ENCODE peak calls at places on chromosomes 5 and 9, in six cellular contexts. One of them, this sample, is unnamed.

GRCh38 chr9:87816041-87816440 is 66.6 kb upstream of the SPATA31E1 start:
- DNase-seq in NB4: no peak
- DNase-seq in CD4-positive, alpha-beta memory T cell: no peak
- DNase-seq in tibial artery: peak
- DNase-seq in psoas muscle: no peak
- DNase-seq in epithelial cell of esophagus: peak
- DNase-seq in this sample: no peak

GRCh38 chr9:99511723-99512122 is 289.6 kb downstream of the SEC61B start:
- DNase-seq in NB4: no peak
- DNase-seq in CD4-positive, alpha-beta memory T cell: no peak
- DNase-seq in tibial artery: no peak
- DNase-seq in psoas muscle: no peak
- DNase-seq in epithelial cell of esophagus: no peak
- DNase-seq in this sample: no peak

GRCh38 chr9:88889386-88889785 is 101.9 kb upstream of the S1PR3 start:
- DNase-seq in NB4: no peak
- DNase-seq in CD4-positive, alpha-beta memory T cell: no peak
- DNase-seq in tibial artery: no peak
- DNase-seq in psoas muscle: no peak
- DNase-seq in epithelial cell of esophagus: no peak
- DNase-seq in this sample: no peak

GRCh38 chr9:112009656-112010055 is 113.0 kb downstream of the UGCG start:
- DNase-seq in NB4: peak
- DNase-seq in CD4-positive, alpha-beta memory T cell: no peak
- DNase-seq in tibial artery: no peak
- DNase-seq in psoas muscle: no peak
- DNase-seq in epithelial cell of esophagus: peak
- DNase-seq in this sample: no peak

GRCh38 chr5:113166710-113167366 is 190.2 kb downstream of the DCP2 start:
- DNase-seq in NB4: no peak
- DNase-seq in CD4-positive, alpha-beta memory T cell: no peak
- DNase-seq in tibial artery: no peak
- DNase-seq in psoas muscle: no peak
- DNase-seq in epithelial cell of esophagus: peak
- DNase-seq in this sample: no peak

GRCh38 chr5:168782172-168782571 is 203.0 kb upstream of the PANK3 start:
- DNase-seq in NB4: no peak
- DNase-seq in CD4-positive, alpha-beta memory T cell: no peak
- DNase-seq in tibial artery: no peak
- DNase-seq in psoas muscle: no peak
- DNase-seq in epithelial cell of esophagus: no peak
- DNase-seq in this sample: no peak

GRCh38 chr9:34046784-34047379 is 1.8 kb downstream of the UBAP2 start:
- DNase-seq in NB4: peak
- DNase-seq in CD4-positive, alpha-beta memory T cell: no peak
- DNase-seq in tibial artery: no peak
- DNase-seq in psoas muscle: no peak
- DNase-seq in epithelial cell of esophagus: peak
- DNase-seq in this sample: no peak

GRCh38 chr5:68225188-68225910 is 9.8 kb downstream of the PIK3R1 start:
- DNase-seq in NB4: peak
- DNase-seq in CD4-positive, alpha-beta memory T cell: no peak
- DNase-seq in tibial artery: peak
- DNase-seq in psoas muscle: peak
- DNase-seq in epithelial cell of esophagus: peak
- DNase-seq in this sample: no peak

GRCh38 chr5:53406630-53407316 is 73.7 kb upstream of the FST start:
- DNase-seq in NB4: no peak
- DNase-seq in CD4-positive, alpha-beta memory T cell: no peak
- DNase-seq in tibial artery: no peak
- DNase-seq in psoas muscle: no peak
- DNase-seq in epithelial cell of esophagus: peak
- DNase-seq in this sample: no peak

GRCh38 chr5:78280261-78280660 is 14.2 kb downstream of the AP3B1 start:
- DNase-seq in NB4: no peak
- DNase-seq in CD4-positive, alpha-beta memory T cell: no peak
- DNase-seq in tibial artery: no peak
- DNase-seq in psoas muscle: no peak
- DNase-seq in epithelial cell of esophagus: no peak
- DNase-seq in this sample: no peak
- H3K4me3 ChIP-seq in NB4: no peak
- H3K4me3 ChIP-seq in CD4-positive, alpha-beta memory T cell: no peak
- H3K4me3 ChIP-seq in tibial artery: no peak
- H3K4me3 ChIP-seq in psoas muscle: no peak
- H3K4me3 ChIP-seq in epithelial cell of esophagus: no peak
- H3K4me3 ChIP-seq in this sample: no peak

GRCh38 chr9:19441730-19442129 is 32.9 kb downstream of the ACER2 start:
- DNase-seq in NB4: no peak
- DNase-seq in CD4-positive, alpha-beta memory T cell: peak
- DNase-seq in tibial artery: no peak
- DNase-seq in psoas muscle: no peak
- DNase-seq in epithelial cell of esophagus: no peak
- DNase-seq in this sample: no peak
- H3K4me3 ChIP-seq in NB4: no peak
- H3K4me3 ChIP-seq in CD4-positive, alpha-beta memory T cell: no peak
- H3K4me3 ChIP-seq in tibial artery: no peak
- H3K4me3 ChIP-seq in psoas muscle: no peak
- H3K4me3 ChIP-seq in epithelial cell of esophagus: no peak
- H3K4me3 ChIP-seq in this sample: peak

DNA sequence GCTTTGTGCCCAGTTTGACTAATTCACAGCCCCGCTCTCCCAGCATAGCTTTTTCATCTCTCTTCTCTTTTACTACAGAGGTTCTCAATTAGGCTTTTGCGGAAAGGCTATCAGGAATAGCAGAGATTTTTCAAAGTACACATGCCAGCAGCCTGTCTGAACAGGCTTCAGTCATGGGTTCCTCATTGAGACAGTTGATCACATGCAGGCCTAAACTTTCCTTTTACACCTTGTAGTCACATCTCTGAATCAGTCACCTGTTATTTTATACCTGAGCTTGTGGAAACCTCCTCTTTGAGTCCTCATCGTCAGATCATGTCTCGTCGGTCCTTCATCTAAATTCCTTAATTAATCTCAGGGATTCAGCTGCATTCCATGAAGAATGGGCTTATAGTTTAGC is 140.7 kb downstream of the NPR3 start:
- DNase-seq in NB4: no peak
- DNase-seq in CD4-positive, alpha-beta memory T cell: no peak
- DNase-seq in tibial artery: no peak
- DNase-seq in psoas muscle: no peak
- DNase-seq in epithelial cell of esophagus: peak
- DNase-seq in this sample: no peak
- H3K4me3 ChIP-seq in NB4: no peak
- H3K4me3 ChIP-seq in CD4-positive, alpha-beta memory T cell: no peak
- H3K4me3 ChIP-seq in tibial artery: no peak
- H3K4me3 ChIP-seq in psoas muscle: no peak
- H3K4me3 ChIP-seq in epithelial cell of esophagus: no peak
- H3K4me3 ChIP-seq in this sample: no peak

DNA sequence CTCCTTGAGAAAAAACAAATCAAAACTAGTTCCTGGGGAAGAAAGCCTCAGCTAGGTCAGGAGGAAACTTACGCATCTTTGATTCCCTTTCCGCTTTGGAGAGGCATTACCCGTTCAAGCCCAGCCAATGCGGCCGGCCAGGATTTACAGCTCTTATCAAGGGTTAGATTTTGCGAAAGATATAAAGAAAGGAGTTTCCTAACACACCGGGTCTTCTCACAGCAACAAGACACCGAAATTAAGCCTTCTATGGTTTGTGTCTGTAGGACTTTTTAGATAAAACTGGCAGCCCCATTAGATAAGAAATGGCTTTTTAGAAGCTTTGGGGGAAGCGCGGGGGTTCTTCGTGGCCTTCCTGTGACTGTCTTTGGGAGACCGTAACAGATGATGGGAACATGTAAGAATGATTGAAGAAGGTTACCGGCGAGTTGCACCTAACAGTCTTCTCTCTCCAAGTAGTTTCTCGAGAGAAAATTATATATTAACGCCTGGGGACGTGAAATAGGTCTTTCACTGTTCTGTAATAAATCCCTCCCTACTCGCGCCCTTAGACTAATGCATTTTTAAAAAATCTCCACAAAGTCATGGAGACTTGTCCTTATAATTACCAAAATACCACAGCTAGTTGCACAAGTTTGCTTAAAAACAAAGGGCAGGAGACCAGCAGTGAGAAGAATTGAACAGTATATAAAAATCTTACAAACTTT is 1.3 kb upstream of the ISL1 start:
- DNase-seq in NB4: no peak
- DNase-seq in CD4-positive, alpha-beta memory T cell: no peak
- DNase-seq in tibial artery: no peak
- DNase-seq in psoas muscle: no peak
- DNase-seq in epithelial cell of esophagus: peak
- DNase-seq in this sample: no peak
- H3K4me3 ChIP-seq in NB4: no peak
- H3K4me3 ChIP-seq in CD4-positive, alpha-beta memory T cell: no peak
- H3K4me3 ChIP-seq in tibial artery: no peak
- H3K4me3 ChIP-seq in psoas muscle: peak
- H3K4me3 ChIP-seq in epithelial cell of esophagus: peak
- H3K4me3 ChIP-seq in this sample: no peak

GRCh38 chr5:177311723-177312648 is at the start of gene MXD3:
- DNase-seq in NB4: peak
- DNase-seq in CD4-positive, alpha-beta memory T cell: peak
- DNase-seq in tibial artery: peak
- DNase-seq in psoas muscle: peak
- DNase-seq in epithelial cell of esophagus: peak
- DNase-seq in this sample: peak

GRCh38 chr5:177309351-177310191 is 2.1 kb downstream of the MXD3 start:
- DNase-seq in NB4: peak
- DNase-seq in CD4-positive, alpha-beta memory T cell: peak
- DNase-seq in tibial artery: no peak
- DNase-seq in psoas muscle: peak
- DNase-seq in epithelial cell of esophagus: peak
- DNase-seq in this sample: peak

GRCh38 chr5:177310332-177310731 is 1.4 kb downstream of the MXD3 start:
- DNase-seq in NB4: no peak
- DNase-seq in CD4-positive, alpha-beta memory T cell: no peak
- DNase-seq in tibial artery: no peak
- DNase-seq in psoas muscle: no peak
- DNase-seq in epithelial cell of esophagus: no peak
- DNase-seq in this sample: no peak

GRCh38 chr5:177311361-177311722 is 356 bp downstream of the MXD3 start:
- DNase-seq in NB4: peak
- DNase-seq in CD4-positive, alpha-beta memory T cell: no peak
- DNase-seq in tibial artery: no peak
- DNase-seq in psoas muscle: no peak
- DNase-seq in epithelial cell of esophagus: no peak
- DNase-seq in this sample: no peak

DNA sequence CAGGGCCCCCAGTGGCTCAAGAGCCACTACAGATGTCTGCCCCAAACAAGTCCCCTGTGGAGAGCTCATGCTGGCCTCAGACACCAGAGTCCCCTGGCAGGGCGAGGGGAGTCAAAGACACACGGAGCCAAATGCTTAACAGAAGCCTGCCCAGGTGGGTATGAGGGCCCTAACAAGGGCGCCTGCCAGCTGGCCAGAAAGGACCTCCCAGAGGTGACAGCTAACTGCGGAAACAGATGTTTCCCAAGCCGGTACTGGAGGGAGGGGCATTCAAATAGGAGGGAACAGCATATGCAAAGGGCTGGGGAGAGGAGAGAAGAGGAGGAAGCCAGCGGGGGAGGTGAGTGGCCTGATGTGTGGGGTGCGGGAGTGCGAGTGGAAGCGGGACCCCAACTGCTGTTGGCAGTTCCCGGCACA is 933 bp downstream of the MXD3 start:
- DNase-seq in NB4: peak
- DNase-seq in CD4-positive, alpha-beta memory T cell: no peak
- DNase-seq in tibial artery: no peak
- DNase-seq in psoas muscle: no peak
- DNase-seq in epithelial cell of esophagus: peak
- DNase-seq in this sample: no peak
- H3K4me3 ChIP-seq in NB4: peak
- H3K4me3 ChIP-seq in CD4-positive, alpha-beta memory T cell: no peak
- H3K4me3 ChIP-seq in tibial artery: no peak
- H3K4me3 ChIP-seq in psoas muscle: no peak
- H3K4me3 ChIP-seq in epithelial cell of esophagus: peak
- H3K4me3 ChIP-seq in this sample: no peak

DNA sequence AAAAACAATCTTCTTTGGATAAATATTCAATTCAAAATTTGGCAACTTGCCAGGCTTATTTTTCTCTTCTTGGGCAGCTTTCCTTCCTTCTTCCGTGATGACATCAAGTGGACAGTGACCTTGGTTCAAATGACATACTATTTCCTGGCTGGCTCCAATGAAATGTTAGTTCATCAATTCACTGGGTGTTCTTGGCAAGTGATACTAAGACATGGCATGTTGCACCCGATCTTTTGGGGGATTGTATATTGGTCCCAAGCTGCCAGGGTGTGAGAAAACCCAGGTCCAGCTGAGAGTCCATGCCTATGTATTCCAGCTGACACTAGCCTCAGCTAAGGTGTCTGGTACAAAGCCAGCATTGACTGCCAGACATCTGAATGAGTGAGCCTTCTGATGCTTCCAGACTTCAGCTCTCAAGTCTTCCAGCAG is 252.9 kb downstream of the MAT2B start:
- DNase-seq in NB4: no peak
- DNase-seq in CD4-positive, alpha-beta memory T cell: no peak
- DNase-seq in tibial artery: no peak
- DNase-seq in psoas muscle: no peak
- DNase-seq in epithelial cell of esophagus: no peak
- DNase-seq in this sample: no peak
- H3K4me3 ChIP-seq in NB4: no peak
- H3K4me3 ChIP-seq in CD4-positive, alpha-beta memory T cell: no peak
- H3K4me3 ChIP-seq in tibial artery: no peak
- H3K4me3 ChIP-seq in psoas muscle: no peak
- H3K4me3 ChIP-seq in epithelial cell of esophagus: no peak
- H3K4me3 ChIP-seq in this sample: no peak

DNA sequence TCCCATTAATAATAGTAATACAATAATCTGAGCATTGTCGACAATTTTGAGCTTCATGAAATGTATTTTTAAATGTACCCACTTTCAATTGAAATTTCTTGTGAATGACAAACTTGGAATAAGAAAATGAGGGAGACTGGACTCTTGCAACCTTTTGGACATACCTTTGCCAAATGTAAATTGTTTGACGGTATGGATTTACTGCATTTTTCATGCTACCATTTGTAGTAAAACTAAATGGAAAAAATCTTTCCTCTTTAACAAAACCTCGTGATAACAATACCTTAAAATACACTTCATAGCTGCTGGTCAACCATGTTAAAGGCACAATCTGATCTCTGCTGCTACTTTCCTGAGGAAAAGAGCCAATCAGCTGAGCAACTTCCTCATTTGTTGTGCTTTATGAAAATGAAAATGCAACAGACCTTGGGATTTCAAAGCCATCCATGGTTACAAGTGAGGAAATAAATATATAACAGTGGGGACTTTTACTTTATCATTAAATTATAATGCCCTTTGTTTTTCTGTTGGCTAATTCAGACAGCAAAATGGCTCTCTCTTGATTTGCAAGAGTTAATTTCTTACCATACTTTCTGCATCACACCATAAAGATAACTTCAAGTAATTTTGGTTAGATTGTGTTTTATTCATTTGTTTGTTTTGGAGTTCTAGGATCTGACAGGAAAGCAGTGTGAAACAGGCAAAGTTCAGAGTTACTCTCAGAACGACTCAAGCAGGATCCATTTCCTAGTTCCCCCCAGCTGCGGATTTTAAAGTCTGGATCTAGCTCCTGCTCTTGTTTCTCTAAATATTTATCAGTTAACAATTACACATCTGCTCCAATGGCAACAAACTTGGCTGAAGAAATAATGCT is 1.1 kb downstream of the ALDH1A1 start:
- DNase-seq in NB4: no peak
- DNase-seq in CD4-positive, alpha-beta memory T cell: no peak
- DNase-seq in tibial artery: no peak
- DNase-seq in psoas muscle: no peak
- DNase-seq in epithelial cell of esophagus: no peak
- DNase-seq in this sample: no peak
- H3K4me3 ChIP-seq in NB4: no peak
- H3K4me3 ChIP-seq in CD4-positive, alpha-beta memory T cell: no peak
- H3K4me3 ChIP-seq in tibial artery: peak
- H3K4me3 ChIP-seq in psoas muscle: peak
- H3K4me3 ChIP-seq in epithelial cell of esophagus: no peak
- H3K4me3 ChIP-seq in this sample: no peak